ENCODE peak calls at places on chromosomes 16 and 17, in six cellular contexts. C is HepG2, L is K562, Q is H1, T is GM12891, W is GM12878. S is an unnamed sample.

GRCh38 chr16:50718061-50718760 is 23.7 kb upstream of the CYLD start:
- DNase-seq in T (no peak), Q (no peak), W (no peak), C (no peak), L (no peak), S (no peak)

GRCh38 chr16:62602790-62603189 is 566.6 kb upstream of the CDH8 start:
- DNase-seq in Q (no peak), L (no peak), W (no peak), T (no peak), C (no peak), S (no peak)

GRCh38 chr17:72502940-72503341 is 382.1 kb downstream of the SOX9 start:
- DNase-seq in T (no peak), L (no peak), Q (no peak), C (no peak), W (no peak), S (no peak)

GRCh38 chr16:56793504-56793903 is 63.6 kb downstream of the NUP93 start:
- DNase-seq in T (no peak), C (peak; percentile 47), L (peak; percentile 11), W (no peak), Q (no peak), S (no peak)

GRCh38 chr17:8806206-8807069 is 7.3 kb upstream of the MFSD6L start:
- DNase-seq in L (no peak), Q (peak; percentile 28), C (no peak), W (no peak), T (no peak), S (no peak)

GRCh38 chr16:48533931-48534330 is 76.0 kb downstream of the N4BP1 start:
- DNase-seq in W (no peak), Q (no peak), L (no peak), C (no peak), T (no peak), S (no peak)

GRCh38 chr17:69503711-69504110 is 89.2 kb downstream of the MAP2K6 start:
- DNase-seq in C (no peak), T (no peak), Q (no peak), W (peak; percentile 74), L (no peak), S (peak; percentile 33)

GRCh38 chr17:50045154-50045553 is 10.8 kb upstream of the ITGA3 start:
- DNase-seq in L (no peak), W (no peak), C (no peak), T (no peak), Q (no peak), S (no peak)

GRCh38 chr17:21464611-21465021 is 88.5 kb downstream of the KCNJ12 start:
- DNase-seq in T (no peak), W (no peak), Q (peak; percentile 57), C (no peak), L (no peak), S (no peak)

GRCh38 chr16:30053376-30054015 is 12.1 kb upstream of the ALDOA start:
- DNase-seq in C (no peak), W (no peak), Q (no peak), T (no peak), L (no peak), S (no peak)

GRCh38 chr17:58520843-58521430 is 6.5 kb upstream of the MTMR4 start:
- DNase-seq in Q (peak; percentile 62), W (no peak), T (no peak), L (peak; percentile 50), C (peak; percentile 64), S (no peak)

GRCh38 chr16:31128711-31129567 is 6.6 kb downstream of the PRSS8 start:
- DNase-seq in W (no peak), C (no peak), L (peak; percentile 87), T (no peak), Q (no peak), S (no peak)

GRCh38 chr16:52050418-52050817 is 496.5 kb downstream of the TOX3 start:
- DNase-seq in Q (no peak), W (no peak), C (peak; percentile 5), T (no peak), L (no peak), S (no peak)

GRCh38 chr16:14302031-14302398 is 230.9 kb downstream of the MRTFB start:
- DNase-seq in Q (no peak), C (peak; percentile 49), L (peak; percentile 80), W (no peak), T (peak; percentile 82), S (peak; percentile 79)

GRCh38 chr16:11259288-11259621 is 3.3 kb upstream of the SOCS1 start:
- DNase-seq in T (no peak), Q (no peak), W (no peak), C (no peak), L (no peak), S (no peak)

GRCh38 chr16:78437352-78437968 is 338.0 kb downstream of the WWOX start:
- DNase-seq in C (peak; percentile 38), L (peak; percentile 51), T (peak; percentile 35), Q (peak; percentile 57), W (no peak), S (peak; percentile 23)

GRCh38 chr16:30472328-30472942 is at the start of gene ITGAL:
- DNase-seq in Q (no peak), T (peak; percentile 68), C (no peak), L (no peak), W (peak; percentile 98), S (peak; percentile 57)

GRCh38 chr17:146546-146945 is 9.2 kb downstream of the SCGB1C2 start:
- DNase-seq in T (no peak), Q (no peak), W (no peak), C (no peak), L (no peak), S (no peak)

GRCh38 chr17:269616-270514 is 82.7 kb downstream of the RPH3AL start:
- DNase-seq in T (no peak), C (no peak), L (peak; percentile 7), Q (peak; percentile 41), W (no peak), S (no peak)

DNA sequence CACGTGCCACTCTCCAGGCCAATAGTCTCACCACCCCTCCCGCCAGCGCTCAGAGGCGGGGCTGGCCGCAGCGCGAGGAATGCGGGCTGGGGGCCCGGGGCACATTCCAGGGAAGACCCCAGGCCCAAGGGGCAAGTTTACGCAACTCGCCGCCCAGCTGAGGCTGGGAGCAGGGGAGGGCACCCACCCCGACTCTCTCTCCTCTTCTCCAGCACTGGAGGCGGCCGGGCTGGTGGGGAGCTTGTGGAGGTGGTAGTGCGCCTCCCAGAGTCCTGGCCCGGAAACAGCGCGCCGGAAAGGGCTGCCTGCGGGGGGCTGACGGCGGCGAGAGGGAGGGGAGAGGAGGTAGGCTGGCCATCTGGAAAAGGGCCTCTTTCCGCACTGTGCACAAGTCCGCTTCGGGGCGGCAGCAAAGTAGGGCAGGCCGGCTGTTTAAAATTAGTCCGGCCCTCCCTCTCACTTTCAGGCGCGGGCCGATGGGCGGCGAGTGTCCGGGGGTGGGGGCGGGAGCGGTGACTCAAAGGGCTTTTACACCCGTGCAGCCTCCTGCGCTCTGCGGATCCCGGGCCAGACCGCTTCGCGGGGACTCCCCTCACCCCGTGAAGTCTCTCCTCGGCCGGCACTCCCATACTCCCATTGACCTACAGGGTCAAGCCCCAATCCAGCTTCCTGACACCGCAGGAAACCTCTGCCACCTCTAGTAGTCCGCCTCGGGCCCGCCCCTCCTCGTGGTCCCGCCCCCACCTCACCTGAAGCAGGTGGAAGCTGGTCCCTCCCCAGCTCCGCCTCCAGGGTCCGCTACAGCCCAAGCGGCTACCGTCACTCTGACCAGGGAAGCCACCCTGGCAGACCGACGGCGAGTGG is 968 bp downstream of the FHOD1 start:
- DNase-seq in Q (peak; percentile 93), T (peak; percentile 59), W (no peak), L (peak; percentile 87), C (peak; percentile 87), S (peak; percentile 63)
- TF ChIP-seq POLR2A in Q (peak; percentile 76), T (no peak), W (peak; percentile 66), L (peak; percentile 72), C (peak; percentile 50), S (peak; percentile 51)

GRCh38 chr16:88789593-88789992 is 4.6 kb upstream of the PIEZO1 start:
- DNase-seq in C (no peak), Q (no peak), T (no peak), L (no peak), W (no peak), S (no peak)

GRCh38 chr16:88792078-88792550 is 7.1 kb upstream of the PIEZO1 start:
- DNase-seq in C (no peak), L (no peak), T (no peak), Q (no peak), W (no peak), S (no peak)

GRCh38 chr16:88787579-88788314 is 2.7 kb upstream of the PIEZO1 start:
- DNase-seq in T (no peak), W (no peak), Q (no peak), C (peak; percentile 73), L (no peak), S (no peak)

GRCh38 chr16:88792668-88793587 is 7.9 kb upstream of the PIEZO1 start:
- DNase-seq in T (no peak), L (no peak), W (no peak), Q (peak; percentile 50), C (no peak), S (no peak)

DNA sequence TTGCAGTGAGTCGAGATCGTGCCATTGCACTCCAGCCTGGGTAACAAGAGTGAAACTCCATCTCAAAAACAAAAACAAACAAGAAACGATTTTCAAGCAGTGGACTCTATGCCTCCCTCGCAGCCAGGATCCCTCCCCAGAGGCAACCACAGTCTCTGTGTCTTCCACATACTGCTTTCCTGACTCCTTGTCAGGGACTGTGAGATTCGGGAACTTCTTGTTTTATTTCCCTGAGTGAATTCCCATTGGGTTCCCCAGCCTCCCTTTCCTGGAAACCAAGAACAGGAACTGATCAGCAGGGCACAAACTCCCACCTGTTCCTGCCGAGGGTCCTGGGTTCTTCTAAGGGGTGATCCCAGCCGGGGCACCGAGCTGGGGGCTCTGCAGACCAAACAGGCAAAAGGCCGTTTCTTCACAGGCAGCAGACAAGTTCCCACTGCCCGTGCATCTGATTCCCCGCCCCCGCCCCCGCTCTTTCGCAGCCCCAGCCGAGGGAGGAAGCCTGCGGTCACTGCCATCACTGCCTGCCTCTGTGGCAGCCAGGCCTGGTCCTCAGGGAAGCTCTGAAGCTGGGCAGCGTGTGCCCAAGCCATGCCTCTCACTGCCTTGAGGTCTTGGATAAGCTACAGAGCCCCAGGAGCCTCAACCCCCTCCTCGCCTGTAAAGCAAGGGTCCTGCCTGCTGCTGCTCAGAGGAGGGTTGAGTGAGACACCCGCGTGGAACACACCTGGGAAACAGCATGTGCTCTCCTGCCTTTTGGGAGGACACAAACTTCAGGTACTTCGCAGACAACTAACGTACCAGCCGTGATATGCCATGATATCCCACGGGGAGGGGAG is 5.5 kb upstream of the PIEZO1 start:
- DNase-seq in L (peak; percentile 81), T (no peak), Q (peak; percentile 61), C (no peak), W (no peak), S (no peak)
- TF ChIP-seq TAF1 in L (no peak), T (no peak), Q (no peak), C (no peak), W (no peak), S (no peak)

DNA sequence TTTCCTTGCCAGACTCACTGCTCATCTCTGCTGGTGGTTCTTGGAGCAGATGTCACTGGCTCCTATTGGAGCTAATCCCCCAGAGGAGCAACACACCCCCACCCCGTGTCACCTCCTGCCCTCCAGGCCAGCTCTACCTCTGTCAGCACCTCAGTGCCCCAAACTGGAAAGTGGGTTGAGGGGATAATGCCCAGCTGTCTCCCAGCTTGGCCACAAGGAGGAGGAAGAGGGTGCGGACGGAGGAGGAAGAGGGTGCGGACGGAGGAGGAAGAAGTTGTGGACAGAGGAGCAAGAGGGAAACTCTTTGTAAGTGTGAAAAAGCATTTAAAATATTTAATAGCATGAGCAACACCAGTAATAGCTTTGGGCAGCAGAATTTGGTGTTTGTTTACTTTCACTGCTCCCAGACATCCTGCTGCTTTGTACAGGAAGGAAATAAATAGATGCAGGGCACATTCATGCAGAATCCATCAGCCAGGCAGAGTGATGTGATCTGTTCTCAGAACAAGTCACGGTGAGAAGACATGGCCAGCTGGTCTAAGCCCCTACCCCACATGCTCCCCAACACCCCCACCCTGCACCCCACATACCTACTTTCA is 82.5 kb downstream of the C17orf67 start:
- DNase-seq in C (no peak), Q (no peak), W (no peak), L (no peak), T (no peak), S (no peak)
- TF ChIP-seq POLR2A in C (no peak), Q (no peak), W (no peak), L (no peak), T (no peak), S (no peak)

GRCh38 chr16:20614201-20615141 is 38.3 kb upstream of the ACSM2B start:
- DNase-seq in T (no peak), W (no peak), L (no peak), Q (no peak), C (no peak), S (no peak)
- TF ChIP-seq TAF1 in T (no peak), W (no peak), L (no peak), Q (no peak), C (no peak), S (no peak)

S was measured in GM12892.